ENCODE peak calls at places on chromosomes 6 and 20, in ten cellular contexts. K, G, Z, M, O, A, L, B, F and Y are unnamed samples.

GRCh38 chr20:53547664-53548239 is 45.9 kb downstream of the ZNF217 start:
- DNase-seq in O (peak; percentile 59), L (no peak), B (no peak), Z (peak; percentile 84), G (peak; percentile 60), A (no peak), F (peak; percentile 72), K (no peak), M (peak; percentile 54), Y (no peak)

GRCh38 chr6:68638225-68638900 is 3.3 kb downstream of the ADGRB3 start:
- DNase-seq in G (no peak), K (no peak), B (no peak), M (no peak), O (peak; percentile 32), L (no peak), Z (peak; percentile 77), A (no peak), F (no peak), Y (no peak)

GRCh38 chr20:53599910-53600632 is 6.4 kb upstream of the ZNF217 start:
- DNase-seq in B (no peak), G (no peak), K (no peak), O (no peak), L (no peak), Z (no peak), F (no peak), M (no peak), A (no peak), Y (peak; percentile 52)

GRCh38 chr6:38845931-38846330 is 130.8 kb downstream of the DNAH8 start:
- DNase-seq in B (no peak), L (no peak), F (no peak), G (no peak), A (no peak), Z (no peak), M (no peak), K (no peak), O (no peak), Y (no peak)

GRCh38 chr6:13615802-13616140 is 636 bp downstream of the NOL7 start:
- DNase-seq in Z (peak; percentile 37), G (no peak), M (no peak), B (peak; percentile 30), F (peak; percentile 40), L (no peak), A (peak; percentile 74), O (peak; percentile 55), K (peak; percentile 79), Y (no peak)

GRCh38 chr6:100904316-100904715 is 23.2 kb upstream of the ASCC3 start:
- DNase-seq in O (no peak), F (no peak), M (no peak), L (no peak), G (no peak), K (no peak), B (no peak), Z (no peak), A (no peak), Y (no peak)

GRCh38 chr20:52201395-52201794 is 9.8 kb upstream of the ZFP64 start:
- DNase-seq in G (no peak), M (no peak), B (no peak), O (peak; percentile 92), F (no peak), L (no peak), Z (no peak), K (no peak), A (no peak), Y (no peak)

GRCh38 chr6:16512585-16513109 is 248.6 kb downstream of the ATXN1 start:
- DNase-seq in F (no peak), G (no peak), O (no peak), L (no peak), M (no peak), B (no peak), A (no peak), Z (no peak), K (no peak), Y (no peak)

GRCh38 chr6:16398587-16398986 is 160.2 kb downstream of the GMPR start:
- DNase-seq in O (no peak), G (no peak), A (no peak), K (no peak), F (no peak), L (no peak), Z (peak; percentile 75), B (no peak), M (no peak), Y (no peak)

GRCh38 chr20:21901470-21902275 is 196.2 kb downstream of the PAX1 start:
- DNase-seq in M (no peak), F (no peak), G (no peak), O (peak; percentile 94), L (no peak), K (no peak), Z (no peak), B (no peak), A (no peak), Y (no peak)

GRCh38 chr6:27892596-27893058 is 19.6 kb downstream of the OR2B2 start:
- DNase-seq in B (no peak), M (no peak), K (no peak), G (no peak), F (no peak), A (no peak), L (no peak), O (no peak), Z (peak; percentile 28), Y (no peak)